ENCODE peak calls at places on chromosome 12, in six cellular contexts. One of them, this sample, is unnamed. For H3K4me1, the result is how much of the 10 kb centered on the place peaks cover.

GRCh38 chr12:11814362-11814761 is 164.9 kb downstream of the ETV6 start:
- DNase-seq in H1: no peak
- DNase-seq in H9: no peak
- DNase-seq in IMR-90: peak
- DNase-seq in mesenchymal stem cell: peak
- DNase-seq in mesendoderm: peak
- DNase-seq in this sample: no peak

GRCh38 chr12:23657598-23657997 is 291.9 kb downstream of the SOX5 start:
- DNase-seq in IMR-90: no peak
- DNase-seq in H9: no peak
- DNase-seq in H1: no peak
- DNase-seq in mesendoderm: no peak
- DNase-seq in mesenchymal stem cell: no peak
- DNase-seq in this sample: no peak

GRCh38 chr12:26712892-26713291 is 120.1 kb downstream of the ITPR2 start:
- DNase-seq in H1: no peak
- DNase-seq in IMR-90: no peak
- DNase-seq in mesenchymal stem cell: no peak
- DNase-seq in mesendoderm: peak
- DNase-seq in H9: no peak
- DNase-seq in this sample: no peak

GRCh38 chr12:25438638-25439037 is 114.4 kb downstream of the LMNTD1 start:
- DNase-seq in mesenchymal stem cell: peak
- DNase-seq in mesendoderm: no peak
- DNase-seq in H1: no peak
- DNase-seq in IMR-90: peak
- DNase-seq in H9: no peak
- DNase-seq in this sample: no peak

GRCh38 chr12:55915481-55915856 is 12.2 kb downstream of the PYM1 start:
- DNase-seq in H9: no peak
- DNase-seq in mesendoderm: no peak
- DNase-seq in mesenchymal stem cell: no peak
- DNase-seq in H1: no peak
- DNase-seq in IMR-90: no peak
- DNase-seq in this sample: no peak

GRCh38 chr12:103102225-103102744 is 144.8 kb downstream of the ASCL1 start:
- DNase-seq in H9: no peak
- DNase-seq in mesenchymal stem cell: no peak
- DNase-seq in H1: no peak
- DNase-seq in mesendoderm: no peak
- DNase-seq in IMR-90: no peak
- DNase-seq in this sample: no peak

GRCh38 chr12:23906329-23906728 is 43.1 kb downstream of the SOX5 start:
- DNase-seq in H1: no peak
- DNase-seq in H9: peak
- DNase-seq in mesendoderm: peak
- DNase-seq in mesenchymal stem cell: peak
- DNase-seq in IMR-90: peak
- DNase-seq in this sample: peak

GRCh38 chr12:96982671-96983070 is 75.6 kb downstream of the NEDD1 start:
- DNase-seq in H1: no peak
- DNase-seq in H9: no peak
- DNase-seq in IMR-90: no peak
- DNase-seq in mesenchymal stem cell: no peak
- DNase-seq in mesendoderm: no peak
- DNase-seq in this sample: no peak

GRCh38 chr12:70590549-70591226 is 46.5 kb downstream of the PTPRB start:
- DNase-seq in H9: no peak
- DNase-seq in H1: no peak
- DNase-seq in mesendoderm: peak
- DNase-seq in IMR-90: no peak
- DNase-seq in mesenchymal stem cell: no peak
- DNase-seq in this sample: no peak

GRCh38 chr12:101097829-101098580 is 112.0 kb downstream of the SLC5A8 start:
- DNase-seq in H9: no peak
- DNase-seq in mesenchymal stem cell: no peak
- DNase-seq in mesendoderm: no peak
- DNase-seq in IMR-90: no peak
- DNase-seq in H1: no peak
- DNase-seq in this sample: no peak

GRCh38 chr12:12992418-12993175 is 7.5 kb downstream of the HEBP1 start:
- DNase-seq in mesendoderm: peak
- DNase-seq in mesenchymal stem cell: peak
- DNase-seq in H1: no peak
- DNase-seq in IMR-90: peak
- DNase-seq in H9: no peak
- DNase-seq in this sample: no peak

GRCh38 chr12:12755923-12756322 is 29.5 kb upstream of the APOLD1 start:
- DNase-seq in H9: no peak
- DNase-seq in IMR-90: no peak
- DNase-seq in mesenchymal stem cell: no peak
- DNase-seq in mesendoderm: no peak
- DNase-seq in H1: no peak
- DNase-seq in this sample: no peak

GRCh38 chr12:91978143-91978542 is 167.5 kb downstream of the BTG1 start:
- DNase-seq in mesenchymal stem cell: peak
- DNase-seq in H1: no peak
- DNase-seq in IMR-90: peak
- DNase-seq in H9: no peak
- DNase-seq in mesendoderm: no peak
- DNase-seq in this sample: no peak

GRCh38 chr12:96422192-96422591 is 22.0 kb upstream of the CDK17 start:
- DNase-seq in H1: no peak
- DNase-seq in IMR-90: peak
- DNase-seq in mesendoderm: no peak
- DNase-seq in H9: no peak
- DNase-seq in mesenchymal stem cell: no peak
- DNase-seq in this sample: no peak

DNA sequence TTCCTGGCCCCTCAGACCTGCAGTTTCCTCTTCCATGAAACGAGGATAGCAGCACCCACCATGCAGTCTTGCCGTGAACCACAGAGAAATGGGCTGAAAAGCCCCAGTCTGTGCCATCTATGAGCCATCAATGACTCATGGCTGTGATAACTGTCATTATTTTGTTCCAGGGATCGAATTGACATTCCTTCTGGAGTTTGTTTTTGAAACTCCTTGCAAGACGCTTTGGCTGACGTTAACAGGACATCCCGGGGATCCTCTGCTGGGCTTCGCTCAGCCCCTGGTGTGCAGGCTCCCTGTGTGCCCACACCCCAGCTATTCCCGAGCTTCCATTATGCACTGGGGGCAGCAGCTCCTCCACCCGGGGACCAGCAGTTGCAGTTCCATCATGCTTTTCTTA is 33.8 kb downstream of the MMAB start:
- DNase-seq in H1: no peak
- DNase-seq in mesendoderm: no peak
- DNase-seq in IMR-90: peak
- DNase-seq in H9: no peak
- DNase-seq in mesenchymal stem cell: peak
- DNase-seq in this sample: no peak
- H2BK15ac ChIP-seq in H1: no peak
- H2BK15ac ChIP-seq in mesendoderm: no peak
- H2BK15ac ChIP-seq in IMR-90: no peak
- H2BK15ac ChIP-seq in H9: no peak
- H2BK15ac ChIP-seq in mesenchymal stem cell: no peak
- H2BK15ac ChIP-seq in this sample: no peak

GRCh38 chr12:116870306-116870705 is 10.9 kb downstream of the HRK start:
- DNase-seq in H1: no peak
- DNase-seq in mesendoderm: no peak
- DNase-seq in IMR-90: no peak
- DNase-seq in mesenchymal stem cell: no peak
- DNase-seq in H9: no peak
- DNase-seq in this sample: no peak
- H3K4me1 ChIP-seq in H1: under half
- H3K4me1 ChIP-seq in mesendoderm: under half
- H3K4me1 ChIP-seq in IMR-90: under half
- H3K4me1 ChIP-seq in mesenchymal stem cell: under half
- H3K4me1 ChIP-seq in H9: under half
- H3K4me1 ChIP-seq in this sample: under half

DNA sequence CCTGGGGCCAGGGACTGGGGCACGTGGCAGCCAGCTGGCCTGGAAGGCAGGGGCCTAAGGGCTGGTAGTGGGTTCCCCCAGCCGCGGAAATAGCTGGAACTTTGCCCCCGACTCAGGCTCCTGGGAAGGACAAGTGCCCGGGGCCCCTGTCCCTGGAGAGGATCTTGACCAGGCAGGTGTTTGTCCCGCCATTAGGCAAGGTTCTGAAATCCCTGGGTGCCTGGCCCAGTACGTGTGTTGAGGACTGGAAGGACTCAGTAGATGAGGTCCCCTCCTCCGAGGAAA is 94.2 kb downstream of the B4GALNT3 start:
- DNase-seq in IMR-90: no peak
- DNase-seq in mesenchymal stem cell: no peak
- DNase-seq in mesendoderm: no peak
- DNase-seq in H1: no peak
- DNase-seq in H9: no peak
- DNase-seq in this sample: no peak
- H3K4me2 ChIP-seq in IMR-90: no peak
- H3K4me2 ChIP-seq in mesenchymal stem cell: no peak
- H3K4me2 ChIP-seq in mesendoderm: no peak
- H3K4me2 ChIP-seq in H1: no peak
- H3K4me2 ChIP-seq in H9: no peak
- H3K4me2 ChIP-seq in this sample: no peak

GRCh38 chr12:50772470-50772869 is 8.6 kb downstream of the ATF1 start:
- DNase-seq in IMR-90: no peak
- DNase-seq in mesendoderm: no peak
- DNase-seq in H1: no peak
- DNase-seq in mesenchymal stem cell: no peak
- DNase-seq in H9: no peak
- DNase-seq in this sample: no peak
- H2BK15ac ChIP-seq in IMR-90: no peak
- H2BK15ac ChIP-seq in mesendoderm: no peak
- H2BK15ac ChIP-seq in H1: no peak
- H2BK15ac ChIP-seq in mesenchymal stem cell: no peak
- H2BK15ac ChIP-seq in H9: no peak
- H2BK15ac ChIP-seq in this sample: no peak

DNA sequence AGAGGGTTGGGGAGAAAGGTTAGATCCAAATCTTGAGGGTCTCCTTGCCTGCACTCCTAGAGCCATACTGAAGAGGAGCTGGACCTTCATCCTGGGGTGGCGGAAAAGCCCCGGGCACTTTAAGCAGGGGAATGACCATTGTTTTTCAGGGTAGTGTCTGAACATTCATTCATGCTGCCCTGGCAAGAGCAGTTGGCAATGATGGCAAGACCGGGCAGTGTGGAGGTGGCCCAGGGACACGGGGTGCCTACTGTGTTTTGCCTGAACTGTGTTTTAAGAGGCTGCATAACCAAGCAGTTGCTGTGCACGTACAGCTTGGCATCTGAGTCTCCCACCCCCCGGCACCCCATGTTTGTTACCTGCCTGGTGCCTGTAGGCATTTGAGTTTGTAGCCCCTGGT is 14.7 kb downstream of the TPCN1 start:
- DNase-seq in H1: no peak
- DNase-seq in mesenchymal stem cell: no peak
- DNase-seq in mesendoderm: no peak
- DNase-seq in H9: no peak
- DNase-seq in IMR-90: no peak
- DNase-seq in this sample: no peak
- H3K4me1 ChIP-seq in H1: under half
- H3K4me1 ChIP-seq in mesenchymal stem cell: under half
- H3K4me1 ChIP-seq in mesendoderm: under half
- H3K4me1 ChIP-seq in H9: under half
- H3K4me1 ChIP-seq in IMR-90: under half
- H3K4me1 ChIP-seq in this sample: under half

DNA sequence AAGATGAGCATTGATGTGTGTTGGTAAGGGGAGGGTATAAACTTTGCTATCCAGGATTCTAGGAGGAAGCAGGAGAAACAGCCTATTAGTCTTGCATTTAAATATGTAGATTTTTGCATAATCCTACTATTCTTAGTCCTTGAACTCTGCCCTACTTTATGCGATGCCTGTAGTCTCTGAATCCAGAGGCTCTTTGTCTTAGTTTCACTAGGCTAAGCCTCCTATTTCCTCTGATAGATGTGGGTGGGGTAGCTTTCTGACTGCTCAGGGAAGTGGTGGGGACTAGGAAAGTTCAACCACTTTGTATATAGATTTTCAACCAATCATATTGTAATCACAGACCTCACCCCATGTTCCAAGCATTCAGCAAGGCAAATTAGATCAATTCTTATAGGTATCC is 49.5 kb upstream of the KCNC2 start:
- DNase-seq in H9: no peak
- DNase-seq in H1: no peak
- DNase-seq in mesenchymal stem cell: no peak
- DNase-seq in mesendoderm: peak
- DNase-seq in IMR-90: no peak
- DNase-seq in this sample: no peak
- H3K4me2 ChIP-seq in H9: no peak
- H3K4me2 ChIP-seq in H1: no peak
- H3K4me2 ChIP-seq in mesenchymal stem cell: no peak
- H3K4me2 ChIP-seq in mesendoderm: no peak
- H3K4me2 ChIP-seq in IMR-90: no peak
- H3K4me2 ChIP-seq in this sample: no peak

DNA sequence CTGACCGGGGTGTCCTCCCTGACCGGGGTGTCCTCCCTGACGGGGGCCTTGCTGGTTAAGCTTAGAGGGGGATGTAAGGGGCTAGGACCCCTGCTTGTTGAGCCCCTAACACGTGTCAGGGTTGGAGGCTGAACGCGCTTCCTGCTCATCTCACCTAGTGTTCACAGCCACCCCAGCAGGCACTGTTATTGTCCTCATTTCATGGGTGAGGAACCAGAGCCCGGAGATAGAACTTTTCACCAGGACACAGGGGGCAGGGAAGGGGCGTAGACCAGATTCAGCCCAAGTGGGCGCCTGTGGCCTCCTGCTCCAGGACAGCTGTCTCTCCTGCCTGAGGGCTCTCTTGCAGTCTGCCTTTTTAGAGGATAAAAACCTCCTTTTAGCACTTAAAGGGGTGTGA is 236.3 kb downstream of the GLT1D1 start:
- DNase-seq in IMR-90: no peak
- DNase-seq in mesendoderm: no peak
- DNase-seq in H9: no peak
- DNase-seq in mesenchymal stem cell: no peak
- DNase-seq in H1: no peak
- DNase-seq in this sample: no peak
- H2BK15ac ChIP-seq in IMR-90: no peak
- H2BK15ac ChIP-seq in mesendoderm: no peak
- H2BK15ac ChIP-seq in H9: no peak
- H2BK15ac ChIP-seq in mesenchymal stem cell: no peak
- H2BK15ac ChIP-seq in H1: no peak
- H2BK15ac ChIP-seq in this sample: no peak

This sample was measured in neuronal stem cell.